ENCODE peak calls at places on chromosomes 2 and 18, in seven cellular contexts. H, C, F, B, E, L and P are unnamed samples.

GRCh38 chr2:136118819-136119716 is 1.1 kb upstream of the CXCR4 start:
- DNase-seq in H (peak; percentile 78), C (peak; percentile 55), F (no peak), B (peak; percentile 61), E (peak; percentile 91), L (peak; percentile 83), P (no peak)

GRCh38 chr18:13378150-13378549 is 159.6 kb downstream of the LDLRAD4 start:
- DNase-seq in H (no peak), C (no peak), F (no peak), B (no peak), E (no peak), L (no peak), P (no peak)

GRCh38 chr2:127166221-127166860 is 53.8 kb downstream of the CYP27C1 start:
- DNase-seq in H (no peak), C (no peak), F (no peak), B (no peak), E (no peak), L (no peak), P (no peak)

GRCh38 chr2:12261993-12262680 is 454.6 kb upstream of the TRIB2 start:
- DNase-seq in H (no peak), C (no peak), F (no peak), B (no peak), E (no peak), L (no peak), P (no peak)

GRCh38 chr2:67290451-67290991 is 106.6 kb upstream of the ETAA1 start:
- DNase-seq in H (no peak), C (no peak), F (peak; percentile 70), B (no peak), E (no peak), L (no peak), P (peak; percentile 92)

GRCh38 chr2:15943378-15943851 is 3.1 kb downstream of the MYCN start:
- DNase-seq in H (peak; percentile 52), C (no peak), F (no peak), B (no peak), E (no peak), L (no peak), P (no peak)

GRCh38 chr2:203572316-203572715 is 37.2 kb upstream of the RAPH1 start:
- DNase-seq in H (no peak), C (no peak), F (no peak), B (no peak), E (no peak), L (no peak), P (no peak)

GRCh38 chr2:133459590-133459989 is 108.7 kb downstream of the NCKAP5 start:
- DNase-seq in H (no peak), C (no peak), F (no peak), B (no peak), E (no peak), L (no peak), P (no peak)

GRCh38 chr18:10739152-10739551 is 213.3 kb downstream of the NAPG start:
- DNase-seq in H (no peak), C (no peak), F (no peak), B (no peak), E (no peak), L (no peak), P (no peak)